ENCODE peak calls at places on chromosomes 1 and 21, in four cellular contexts. C is lower lobe of right lung, T is AG04450, X is right cardiac atrium. W is an unnamed sample.

GRCh38 chr1:81453971-81454370 is 346.8 kb upstream of the ADGRL2 start:
- DNase-seq in T (no peak), C (no peak), X (no peak), W (no peak)

GRCh38 chr1:92961896-92962752 is 862 bp upstream of the DIPK1A start:
- DNase-seq in T (no peak), X (no peak), C (no peak), W (peak)

GRCh38 chr21:42414553-42414927 is 10.8 kb downstream of the UBASH3A start:
- DNase-seq in X (no peak), C (no peak), T (no peak), W (no peak)

GRCh38 chr21:24025101-24025500 is 1582.2 kb downstream of the MRPL39 start:
- DNase-seq in X (no peak), C (no peak), T (no peak), W (no peak)

GRCh38 chr1:1067284-1068076 is 6.6 kb downstream of the RNF223 start:
- DNase-seq in C (peak), T (no peak), X (no peak), W (no peak)

GRCh38 chr1:45622267-45622890 is 1.5 kb downstream of the CCDC17 start:
- DNase-seq in T (no peak), X (peak), C (no peak), W (no peak)

GRCh38 chr1:202274611-202275010 is 67.1 kb downstream of the UBE2T start:
- DNase-seq in X (no peak), C (no peak), T (no peak), W (no peak)

GRCh38 chr1:84412316-84412942 is 14.1 kb downstream of the DNASE2B start:
- DNase-seq in C (no peak), T (peak), X (no peak), W (no peak)

GRCh38 chr1:172837816-172838680 is 179.1 kb downstream of the FASLG start:
- DNase-seq in T (no peak), X (no peak), C (no peak), W (no peak)

GRCh38 chr1:109926662-109927300 is 16.1 kb downstream of the CSF1 start:
- DNase-seq in X (no peak), C (no peak), T (no peak), W (no peak)
- H3K27ac ChIP-seq in X (peak), C (peak), T (peak), W (peak)

GRCh38 chr1:155931332-155932038 is 2.7 kb downstream of the KHDC4 start:
- DNase-seq in X (no peak), T (no peak), C (peak), W (no peak)

GRCh38 chr1:155933591-155934096 is 569 bp downstream of the KHDC4 start:
- DNase-seq in X (peak), C (no peak), T (no peak), W (no peak)

GRCh38 chr1:155932085-155932484 is 2.1 kb downstream of the KHDC4 start:
- DNase-seq in C (no peak), T (no peak), X (no peak), W (no peak)

GRCh38 chr1:155934097-155934932 is at the start of gene KHDC4:
- DNase-seq in C (peak), T (peak), X (peak), W (peak)

DNA sequence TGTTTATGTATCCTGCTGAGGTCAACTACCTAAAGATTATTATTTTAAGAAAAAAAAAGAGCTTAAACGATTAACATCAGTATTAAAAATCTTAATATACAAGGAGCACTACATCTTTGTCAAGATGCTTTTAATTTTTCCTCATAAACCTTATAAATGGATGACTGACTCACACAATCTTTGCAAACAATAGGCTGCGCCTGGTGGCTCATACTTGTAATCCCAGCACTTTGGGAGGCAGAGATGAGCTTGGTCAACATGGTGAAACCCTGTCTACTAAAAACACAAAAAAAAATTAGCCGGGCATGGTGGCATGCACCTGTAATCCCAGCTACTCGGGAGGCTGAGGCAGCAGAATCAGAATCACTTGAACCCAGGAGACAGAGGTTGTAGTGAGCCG is 1.7 kb downstream of the KHDC4 start:
- DNase-seq in C (no peak), T (no peak), X (no peak), W (no peak)
- H3K27ac ChIP-seq in C (no peak), T (no peak), X (no peak), W (no peak)

GRCh38 chr1:208201241-208201640 is 42.9 kb downstream of the PLXNA2 start:
- DNase-seq in X (no peak), T (peak), C (no peak), W (no peak)
- H3K27ac ChIP-seq in X (peak), T (no peak), C (peak), W (no peak)

DNA sequence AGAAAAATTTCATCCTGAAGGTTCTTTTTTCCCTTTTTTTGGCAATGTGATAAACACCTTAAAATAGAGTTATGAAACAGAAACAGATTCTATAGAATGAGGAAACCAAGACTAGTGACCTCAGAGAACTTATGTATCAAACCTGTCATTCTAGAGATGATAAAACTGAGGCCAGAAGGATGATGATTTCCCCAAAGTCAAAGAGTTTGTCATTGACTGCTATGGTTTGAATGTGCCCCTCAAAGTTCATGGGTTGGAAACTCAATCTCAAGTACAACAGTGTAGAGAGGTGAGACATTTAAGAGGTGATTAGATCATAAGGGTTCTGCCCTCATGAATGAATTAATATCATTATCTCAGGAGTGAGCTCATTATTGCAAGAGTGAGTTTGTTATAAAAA is 13.7 kb upstream of the BEND5 start:
- DNase-seq in X (no peak), C (no peak), T (no peak), W (no peak)
- H3K27ac ChIP-seq in X (no peak), C (no peak), T (no peak), W (no peak)

DNA sequence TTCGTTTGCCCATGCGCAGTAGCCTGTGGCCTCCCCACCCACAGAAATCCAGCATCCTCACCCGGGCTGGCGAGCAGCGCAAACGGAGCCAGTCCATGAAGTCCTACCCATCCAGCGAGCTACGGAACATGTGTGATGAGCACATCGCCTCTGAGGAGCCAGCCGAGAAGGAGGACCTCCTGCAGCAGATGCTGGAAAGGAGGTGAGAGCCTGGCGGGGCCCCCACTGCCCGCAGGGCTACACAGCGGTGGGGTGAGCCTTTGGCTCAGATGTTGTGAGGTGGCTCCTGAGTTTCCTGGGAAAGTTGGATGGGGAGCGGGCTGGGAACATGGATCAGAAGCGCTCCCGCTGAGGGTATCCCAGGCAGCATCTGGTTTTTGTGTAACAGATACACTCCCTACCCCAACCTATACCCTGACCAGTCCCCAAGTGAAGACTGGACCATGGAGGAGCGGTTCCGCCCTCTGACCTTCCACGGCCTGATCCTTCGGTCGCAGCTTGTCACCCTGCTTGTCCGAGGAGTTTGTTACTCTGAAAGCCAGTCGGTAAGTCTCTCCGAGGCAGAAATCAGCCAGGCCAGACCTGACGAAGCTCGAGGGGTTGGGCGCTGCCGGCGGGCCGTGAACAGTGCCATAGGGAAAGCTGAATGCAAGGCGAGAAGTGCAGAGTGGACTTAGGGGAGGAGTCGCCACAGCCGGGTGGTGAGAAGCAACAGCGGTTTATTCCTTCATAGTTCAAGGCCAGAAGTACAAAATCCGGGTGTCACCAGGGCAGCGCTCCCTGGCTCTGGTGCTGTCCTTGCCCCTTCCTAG is 10.4 kb downstream of the NPPA start:
- DNase-seq in C (no peak), X (no peak), T (no peak), W (no peak)
- H3K27ac ChIP-seq in C (no peak), X (no peak), T (no peak), W (no peak)

W was measured in substantia nigra.